ENCODE peak calls at places on chromosomes 4 and X, in ten cellular contexts. I is neural progenitor cell; N is HT-29; F is erythroblast; P is brain microvascular endothelial cell; V is posterior cingulate gyrus; E is stimulated activated CD8-positive, alpha-beta memory T cell treated with anti-CD3 and anti-CD28 coated beads, Interleukin-2, amount 100 ng/mL, for 48 hours; R is hepatocyte; B is T-helper 22 cell; T is CD4-positive, CD25-positive, alpha-beta regulatory T cell. S is an unnamed sample.

GRCh38 chr4:176425035-176425434 is 105.3 kb downstream of the SPCS3 start:
- DNase-seq in I (no peak), N (no peak), F (no peak), P (no peak), V (no peak), E (no peak), R (no peak), B (no peak), T (no peak), S (no peak)

GRCh38 chrX:64975491-64975890 is 759 bp downstream of the ZC4H2 start:
- DNase-seq in I (peak; percentile 72), N (no peak), F (peak; percentile 0), P (peak; percentile 2), V (peak; percentile 19), E (no peak), R (peak; percentile 27), B (no peak), T (peak; percentile 31), S (peak; percentile 10)

GRCh38 chr4:188110036-188110435 is 633 bp upstream of the TRIML2 start:
- DNase-seq in I (no peak), N (no peak), F (no peak), P (no peak), V (no peak), E (no peak), R (no peak), B (no peak), T (no peak), S (no peak)

GRCh38 chr4:140237616-140238352 is 83.8 kb upstream of the MAML3 start:
- DNase-seq in I (peak; percentile 93), N (peak; percentile 71), F (no peak), P (peak; percentile 68), V (peak; percentile 66), E (no peak), R (peak; percentile 72), B (no peak), T (no peak), S (no peak)

GRCh38 chr4:151031831-151032605 is 16.9 kb upstream of the LRBA start:
- DNase-seq in I (no peak), N (peak; percentile 31), F (peak; percentile 41), P (peak; percentile 41), V (no peak), E (no peak), R (no peak), B (no peak), T (peak; percentile 29), S (no peak)

GRCh38 chr4:80112236-80112635 is 39.2 kb upstream of the ANTXR2 start:
- DNase-seq in I (no peak), N (no peak), F (no peak), P (no peak), V (no peak), E (no peak), R (no peak), B (no peak), T (no peak), S (no peak)

GRCh38 chr4:15457401-15458201 is 12.1 kb upstream of the CC2D2A start:
- DNase-seq in I (peak; percentile 46), N (peak; percentile 55), F (peak; percentile 15), P (peak; percentile 10), V (no peak), E (no peak), R (peak; percentile 70), B (no peak), T (peak; percentile 47), S (peak; percentile 49)

GRCh38 chrX:63918611-63919010 is 133.6 kb upstream of the ARHGEF9 start:
- DNase-seq in I (peak; percentile 4), N (peak; percentile 49), F (no peak), P (peak; percentile 76), V (no peak), E (no peak), R (no peak), B (no peak), T (no peak), S (no peak)

GRCh38 chr4:184100297-184100885 is 117.3 kb downstream of the ENPP6 start:
- DNase-seq in I (peak; percentile 67), N (peak; percentile 43), F (peak; percentile 14), P (peak; percentile 5), V (peak; percentile 75), E (peak; percentile 39), R (peak; percentile 51), B (no peak), T (peak; percentile 10), S (peak; percentile 63)

GRCh38 chr4:122673252-122673651 is 52.4 kb upstream of the IL21 start:
- DNase-seq in I (peak; percentile 11), N (no peak), F (no peak), P (no peak), V (no peak), E (no peak), R (peak; percentile 34), B (no peak), T (no peak), S (no peak)

GRCh38 chr4:8451440-8452182 is 11.0 kb downstream of the TRMT44 start:
- DNase-seq in I (no peak), N (no peak), F (no peak), P (no peak), V (no peak), E (no peak), R (peak; percentile 38), B (no peak), T (no peak), S (no peak)

GRCh38 chr4:70838400-70838971 is 1.2 kb downstream of the GRSF1 start:
- DNase-seq in I (no peak), N (peak; percentile 30), F (peak; percentile 40), P (no peak), V (no peak), E (no peak), R (no peak), B (no peak), T (no peak), S (no peak)

GRCh38 chr4:173381610-173382009 is 10.9 kb downstream of the SAP30 start:
- DNase-seq in I (no peak), N (no peak), F (no peak), P (no peak), V (no peak), E (no peak), R (no peak), B (no peak), T (no peak), S (no peak)

GRCh38 chr4:33369366-33369899 is 2649.3 kb downstream of the PCDH7 start:
- DNase-seq in I (no peak), N (no peak), F (no peak), P (no peak), V (no peak), E (no peak), R (peak; percentile 23), B (no peak), T (no peak), S (no peak)

GRCh38 chrX:103919336-103919682 is 43.1 kb upstream of the TMSB15B start:
- DNase-seq in I (no peak), N (no peak), F (peak; percentile 6), P (peak; percentile 8), V (no peak), E (no peak), R (peak; percentile 34), B (no peak), T (peak; percentile 71), S (peak; percentile 39)

GRCh38 chrX:19440713-19441112 is 74.6 kb downstream of the MAP3K15 start:
- DNase-seq in I (no peak), N (no peak), F (no peak), P (peak; percentile 58), V (no peak), E (no peak), R (no peak), B (no peak), T (no peak), S (no peak)

GRCh38 chrX:103376979-103377324 is 614 bp downstream of the BEX3 start:
- DNase-seq in I (peak; percentile 57), N (no peak), F (no peak), P (no peak), V (peak; percentile 16), E (no peak), R (peak; percentile 46), B (no peak), T (no peak), S (no peak)

GRCh38 chr4:145218251-145218650 is 37.9 kb upstream of the OTUD4 start:
- DNase-seq in I (no peak), N (no peak), F (no peak), P (no peak), V (no peak), E (no peak), R (no peak), B (no peak), T (no peak), S (peak; percentile 30)

GRCh38 chrX:21963736-21964135 is 23.2 kb downstream of the SMS start:
- DNase-seq in I (no peak), N (no peak), F (no peak), P (no peak), V (no peak), E (no peak), R (no peak), B (no peak), T (no peak), S (no peak)

GRCh38 chr4:80173841-80174240 is 23.5 kb upstream of the PRDM8 start:
- DNase-seq in I (no peak), N (no peak), F (no peak), P (no peak), V (no peak), E (no peak), R (no peak), B (no peak), T (no peak), S (no peak)

GRCh38 chr4:17761062-17761461 is 20.4 kb downstream of the FAM184B start:
- DNase-seq in I (no peak), N (no peak), F (no peak), P (no peak), V (no peak), E (no peak), R (no peak), B (no peak), T (no peak), S (no peak)

GRCh38 chr4:73087871-73088270 is 18.4 kb upstream of the COX18 start:
- DNase-seq in I (no peak), N (no peak), F (no peak), P (no peak), V (no peak), E (no peak), R (no peak), B (no peak), T (no peak), S (no peak)